ENCODE peak calls at places on chromosomes 5 and 9, in seven cellular contexts. One of them, this sample, is unnamed.

GRCh38 chr9:79670269-79670961 is 98.7 kb downstream of the TLE4 start:
- DNase-seq in neuronal stem cell: no peak
- DNase-seq in mesenchymal stem cell: no peak
- DNase-seq in H1: no peak
- DNase-seq in mesendoderm: no peak
- DNase-seq in H9: no peak
- DNase-seq in trophoblast cell: peak; percentile 90
- DNase-seq in this sample: peak; percentile 22

GRCh38 chr5:40828690-40829661 is 6.0 kb downstream of the RPL37 start:
- DNase-seq in mesendoderm: no peak
- DNase-seq in H9: no peak
- DNase-seq in neuronal stem cell: no peak
- DNase-seq in mesenchymal stem cell: no peak
- DNase-seq in H1: no peak
- DNase-seq in trophoblast cell: no peak
- DNase-seq in this sample: no peak

GRCh38 chr9:87599901-87600610 is 102.4 kb downstream of the DAPK1 start:
- DNase-seq in H1: no peak
- DNase-seq in mesendoderm: peak; percentile 55
- DNase-seq in neuronal stem cell: no peak
- DNase-seq in trophoblast cell: peak; percentile 85
- DNase-seq in H9: no peak
- DNase-seq in mesenchymal stem cell: peak; percentile 92
- DNase-seq in this sample: peak; percentile 94

GRCh38 chr5:168472329-168472728 is 13.9 kb upstream of the RARS1 start:
- DNase-seq in neuronal stem cell: no peak
- DNase-seq in H1: no peak
- DNase-seq in mesendoderm: peak; percentile 83
- DNase-seq in trophoblast cell: peak; percentile 70
- DNase-seq in mesenchymal stem cell: peak; percentile 94
- DNase-seq in H9: no peak
- DNase-seq in this sample: peak; percentile 96

GRCh38 chr5:74810915-74811314 is 43.9 kb downstream of the NSA2 start:
- DNase-seq in mesendoderm: no peak
- DNase-seq in mesenchymal stem cell: no peak
- DNase-seq in H9: no peak
- DNase-seq in H1: no peak
- DNase-seq in neuronal stem cell: no peak
- DNase-seq in trophoblast cell: peak; percentile 25
- DNase-seq in this sample: no peak

GRCh38 chr5:96661101-96661840 is 905 bp upstream of the CAST start:
- DNase-seq in trophoblast cell: peak; percentile 48
- DNase-seq in neuronal stem cell: peak; percentile 23
- DNase-seq in mesendoderm: peak; percentile 31
- DNase-seq in H9: no peak
- DNase-seq in mesenchymal stem cell: peak; percentile 80
- DNase-seq in H1: no peak
- DNase-seq in this sample: peak; percentile 61

GRCh38 chr5:18546570-18546969 is 912.3 kb downstream of the TAF11L14 start:
- DNase-seq in H9: no peak
- DNase-seq in trophoblast cell: no peak
- DNase-seq in H1: no peak
- DNase-seq in neuronal stem cell: no peak
- DNase-seq in mesenchymal stem cell: no peak
- DNase-seq in mesendoderm: no peak
- DNase-seq in this sample: no peak

GRCh38 chr9:93897075-93897970 is 57.8 kb downstream of the BARX1 start:
- DNase-seq in trophoblast cell: no peak
- DNase-seq in H9: peak; percentile 16
- DNase-seq in neuronal stem cell: no peak
- DNase-seq in mesendoderm: no peak
- DNase-seq in mesenchymal stem cell: no peak
- DNase-seq in H1: peak; percentile 34
- DNase-seq in this sample: no peak

GRCh38 chr9:134099123-134099761 is 31.4 kb upstream of the BRD3 start:
- DNase-seq in mesendoderm: peak; percentile 60
- DNase-seq in neuronal stem cell: no peak
- DNase-seq in mesenchymal stem cell: peak; percentile 46
- DNase-seq in H1: peak; percentile 92
- DNase-seq in trophoblast cell: peak; percentile 81
- DNase-seq in H9: peak; percentile 71
- DNase-seq in this sample: peak; percentile 8

GRCh38 chr5:156715287-156715686 is 134.8 kb upstream of the PPP1R2B start:
- DNase-seq in H1: no peak
- DNase-seq in mesendoderm: no peak
- DNase-seq in neuronal stem cell: no peak
- DNase-seq in trophoblast cell: no peak
- DNase-seq in H9: no peak
- DNase-seq in mesenchymal stem cell: no peak
- DNase-seq in this sample: no peak

GRCh38 chr9:71767421-71768321 is 642 bp downstream of the CEMIP2 start:
- DNase-seq in neuronal stem cell: peak; percentile 59
- DNase-seq in mesenchymal stem cell: peak; percentile 43
- DNase-seq in mesendoderm: peak; percentile 63
- DNase-seq in H1: peak; percentile 63
- DNase-seq in trophoblast cell: peak; percentile 34
- DNase-seq in H9: no peak
- DNase-seq in this sample: peak; percentile 26

GRCh38 chr9:123339666-123340414 is 16.2 kb upstream of the CRB2 start:
- DNase-seq in H1: no peak
- DNase-seq in mesendoderm: peak; percentile 54
- DNase-seq in trophoblast cell: peak; percentile 15
- DNase-seq in mesenchymal stem cell: no peak
- DNase-seq in neuronal stem cell: no peak
- DNase-seq in H9: no peak
- DNase-seq in this sample: no peak

GRCh38 chr9:133856798-133857197 is 118.6 kb upstream of the SARDH start:
- DNase-seq in trophoblast cell: no peak
- DNase-seq in mesenchymal stem cell: no peak
- DNase-seq in H9: no peak
- DNase-seq in H1: no peak
- DNase-seq in mesendoderm: no peak
- DNase-seq in neuronal stem cell: no peak
- DNase-seq in this sample: no peak

GRCh38 chr5:179998485-179998884 is 73.1 kb downstream of the RNF130 start:
- DNase-seq in neuronal stem cell: no peak
- DNase-seq in H1: no peak
- DNase-seq in H9: no peak
- DNase-seq in mesenchymal stem cell: no peak
- DNase-seq in mesendoderm: no peak
- DNase-seq in trophoblast cell: no peak
- DNase-seq in this sample: no peak

GRCh38 chr5:132742158-132742557 is 4.8 kb upstream of the KIF3A start:
- DNase-seq in mesendoderm: no peak
- DNase-seq in H1: no peak
- DNase-seq in mesenchymal stem cell: no peak
- DNase-seq in H9: no peak
- DNase-seq in neuronal stem cell: no peak
- DNase-seq in trophoblast cell: peak; percentile 8
- DNase-seq in this sample: no peak

DNA sequence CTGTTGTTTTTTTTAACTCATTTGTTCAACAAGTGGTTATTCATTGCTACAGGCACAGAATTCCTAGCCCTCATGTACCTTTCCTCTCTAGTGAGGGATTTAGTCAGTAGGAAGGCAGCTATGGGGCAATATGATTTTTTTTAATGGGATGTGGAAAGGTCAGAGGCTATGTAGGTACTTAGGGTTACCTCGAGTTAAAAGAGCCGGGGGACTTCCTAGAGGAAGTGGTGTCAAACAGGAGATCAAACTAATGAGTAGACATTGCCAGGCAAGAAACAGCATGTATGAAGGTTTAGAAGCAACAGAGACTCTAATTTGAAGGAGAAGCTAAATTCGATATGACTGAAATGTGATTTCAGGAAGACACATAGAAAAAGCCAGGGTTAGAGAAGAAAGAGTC is 50.7 kb downstream of the ITGA2 start:
- DNase-seq in H9: no peak
- DNase-seq in mesendoderm: no peak
- DNase-seq in H1: no peak
- DNase-seq in mesenchymal stem cell: no peak
- DNase-seq in neuronal stem cell: no peak
- DNase-seq in trophoblast cell: peak; percentile 48
- DNase-seq in this sample: no peak
- H3K4ac ChIP-seq in H9: no peak overlapping the region
- H3K4ac ChIP-seq in mesendoderm: no peak overlapping the region
- H3K4ac ChIP-seq in H1: no peak overlapping the region
- H3K4ac ChIP-seq in mesenchymal stem cell: no peak overlapping the region
- H3K4ac ChIP-seq in neuronal stem cell: no peak overlapping the region
- H3K4ac ChIP-seq in trophoblast cell: no peak overlapping the region
- H3K4ac ChIP-seq in this sample: peak overlapping the region; percentile 15

GRCh38 chr5:67233075-67233474 is 36.5 kb upstream of the CD180 start:
- DNase-seq in H9: peak; percentile 52
- DNase-seq in mesenchymal stem cell: peak; percentile 23
- DNase-seq in neuronal stem cell: no peak
- DNase-seq in trophoblast cell: no peak
- DNase-seq in mesendoderm: no peak
- DNase-seq in H1: no peak
- DNase-seq in this sample: peak; percentile 42
- H3K4ac ChIP-seq in H9: no peak overlapping the region
- H3K4ac ChIP-seq in mesenchymal stem cell: no peak overlapping the region
- H3K4ac ChIP-seq in neuronal stem cell: no peak overlapping the region
- H3K4ac ChIP-seq in trophoblast cell: no peak overlapping the region
- H3K4ac ChIP-seq in mesendoderm: no peak overlapping the region
- H3K4ac ChIP-seq in H1: no peak overlapping the region
- H3K4ac ChIP-seq in this sample: peak overlapping the region; percentile 10

GRCh38 chr9:110298028-110298605 is 39.5 kb downstream of the TXNDC8 start:
- DNase-seq in mesenchymal stem cell: no peak
- DNase-seq in neuronal stem cell: no peak
- DNase-seq in mesendoderm: peak; percentile 29
- DNase-seq in H9: no peak
- DNase-seq in H1: no peak
- DNase-seq in trophoblast cell: no peak
- DNase-seq in this sample: no peak

GRCh38 chr9:110291921-110292575 is 35.7 kb upstream of the TXN start:
- DNase-seq in neuronal stem cell: no peak
- DNase-seq in H9: peak; percentile 43
- DNase-seq in mesenchymal stem cell: no peak
- DNase-seq in mesendoderm: no peak
- DNase-seq in trophoblast cell: peak; percentile 63
- DNase-seq in H1: no peak
- DNase-seq in this sample: no peak

GRCh38 chr9:110288503-110288902 is 32.2 kb upstream of the TXN start:
- DNase-seq in trophoblast cell: no peak
- DNase-seq in H1: no peak
- DNase-seq in H9: no peak
- DNase-seq in mesendoderm: no peak
- DNase-seq in mesenchymal stem cell: no peak
- DNase-seq in neuronal stem cell: no peak
- DNase-seq in this sample: no peak

GRCh38 chr9:110287289-110287680 is 31.0 kb upstream of the TXN start:
- DNase-seq in mesenchymal stem cell: no peak
- DNase-seq in neuronal stem cell: no peak
- DNase-seq in H9: no peak
- DNase-seq in mesendoderm: no peak
- DNase-seq in trophoblast cell: peak; percentile 67
- DNase-seq in H1: no peak
- DNase-seq in this sample: no peak

GRCh38 chr9:110293246-110293645 is 36.9 kb upstream of the TXN start:
- DNase-seq in H9: no peak
- DNase-seq in mesendoderm: no peak
- DNase-seq in neuronal stem cell: no peak
- DNase-seq in trophoblast cell: no peak
- DNase-seq in H1: no peak
- DNase-seq in mesenchymal stem cell: no peak
- DNase-seq in this sample: no peak
- H3K4ac ChIP-seq in H9: no peak overlapping the region
- H3K4ac ChIP-seq in mesendoderm: no peak overlapping the region
- H3K4ac ChIP-seq in neuronal stem cell: no peak overlapping the region
- H3K4ac ChIP-seq in trophoblast cell: no peak overlapping the region
- H3K4ac ChIP-seq in H1: no peak overlapping the region
- H3K4ac ChIP-seq in mesenchymal stem cell: no peak overlapping the region
- H3K4ac ChIP-seq in this sample: no peak overlapping the region

DNA sequence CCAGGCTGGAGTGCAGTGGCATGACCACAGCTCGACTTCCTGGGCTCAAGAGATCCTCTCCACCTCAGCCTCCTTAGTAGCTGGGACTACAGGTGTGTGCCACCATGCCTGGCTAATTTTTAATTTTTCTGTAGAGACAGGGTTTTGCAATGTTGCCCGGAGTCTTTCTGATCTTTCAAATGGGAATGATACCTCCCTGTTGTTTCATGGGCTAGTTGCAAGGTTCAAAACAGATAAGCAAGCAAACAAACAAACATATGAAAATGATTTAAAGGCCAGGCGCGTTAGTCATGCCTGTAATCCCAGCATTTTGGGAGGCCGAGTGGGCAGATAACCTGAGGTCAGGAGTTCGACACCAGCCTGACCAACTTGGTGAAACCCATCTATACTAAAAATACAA is 45.3 kb upstream of the PLPP1 start:
- DNase-seq in H9: no peak
- DNase-seq in mesendoderm: no peak
- DNase-seq in mesenchymal stem cell: no peak
- DNase-seq in trophoblast cell: peak; percentile 20
- DNase-seq in neuronal stem cell: no peak
- DNase-seq in H1: no peak
- DNase-seq in this sample: no peak
- H3K4ac ChIP-seq in H9: no peak overlapping the region
- H3K4ac ChIP-seq in mesendoderm: no peak overlapping the region
- H3K4ac ChIP-seq in mesenchymal stem cell: no peak overlapping the region
- H3K4ac ChIP-seq in trophoblast cell: no peak overlapping the region
- H3K4ac ChIP-seq in neuronal stem cell: no peak overlapping the region
- H3K4ac ChIP-seq in H1: no peak overlapping the region
- H3K4ac ChIP-seq in this sample: no peak overlapping the region

GRCh38 chr9:36123511-36123910 is 13.0 kb upstream of the GLIPR2 start:
- DNase-seq in neuronal stem cell: no peak
- DNase-seq in trophoblast cell: no peak
- DNase-seq in H1: no peak
- DNase-seq in mesenchymal stem cell: no peak
- DNase-seq in H9: no peak
- DNase-seq in mesendoderm: no peak
- DNase-seq in this sample: no peak
- H3K4ac ChIP-seq in neuronal stem cell: no peak overlapping the region
- H3K4ac ChIP-seq in trophoblast cell: no peak overlapping the region
- H3K4ac ChIP-seq in H1: no peak overlapping the region
- H3K4ac ChIP-seq in mesenchymal stem cell: no peak overlapping the region
- H3K4ac ChIP-seq in H9: no peak overlapping the region
- H3K4ac ChIP-seq in mesendoderm: no peak overlapping the region
- H3K4ac ChIP-seq in this sample: no peak overlapping the region

This sample was measured in IMR-90.